ENCODE peak calls at places on chromosomes 7 and 10, in nine cellular contexts. L, H, X, Q, R, J, V, U and S are unnamed samples.

GRCh38 chr7:151520419-151521229 is 929 bp upstream of the RHEB start:
- DNase-seq in L (peak; percentile 41), Q (peak; percentile 61), U (no peak), R (no peak), J (no peak), V (peak; percentile 34), X (peak; percentile 63), H (no peak), S (peak; percentile 34)

GRCh38 chr10:99984201-99984600 is 25.5 kb downstream of the DNMBP start:
- DNase-seq in J (no peak), R (peak; percentile 47), L (no peak), X (no peak), Q (peak; percentile 55), H (peak; percentile 10), V (no peak), U (no peak), S (no peak)

GRCh38 chr7:155164316-155164715 is 94.2 kb downstream of the HTR5A start:
- DNase-seq in V (no peak), R (no peak), Q (no peak), J (no peak), H (peak; percentile 19), X (no peak), U (no peak), L (no peak), S (no peak)

GRCh38 chr10:77925410-77925794 is 1.2 kb downstream of the DLG5 start:
- DNase-seq in H (peak; percentile 14), R (peak; percentile 53), Q (no peak), L (no peak), U (no peak), J (no peak), X (no peak), V (peak; percentile 35), S (no peak)

GRCh38 chr7:55441668-55442305 is 76.7 kb downstream of the LANCL2 start:
- DNase-seq in Q (no peak), J (no peak), U (peak; percentile 60), X (no peak), H (peak; percentile 9), V (no peak), R (peak; percentile 79), L (no peak), S (peak; percentile 58)

GRCh38 chr7:39825391-39825790 is 124.7 kb upstream of the CDK13 start:
- DNase-seq in X (no peak), R (no peak), V (no peak), Q (no peak), L (no peak), H (no peak), U (no peak), J (no peak), S (no peak)

GRCh38 chr7:54967384-54967783 is 51.4 kb upstream of the EGFR start:
- DNase-seq in X (no peak), L (no peak), V (peak; percentile 41), R (no peak), H (no peak), Q (no peak), U (no peak), J (no peak), S (no peak)

GRCh38 chr7:93228302-93228701 is 2.0 kb upstream of the HEPACAM2 start:
- DNase-seq in H (peak; percentile 86), V (peak; percentile 46), L (peak; percentile 82), U (peak; percentile 39), X (no peak), J (peak; percentile 14), Q (peak; percentile 73), R (peak; percentile 59), S (no peak)

GRCh38 chr7:47580175-47580701 is 1.7 kb downstream of the TNS3 start:
- DNase-seq in L (no peak), H (peak; percentile 88), J (no peak), X (no peak), R (no peak), Q (no peak), V (no peak), U (no peak), S (no peak)

GRCh38 chr7:118080947-118081346 is 103.0 kb upstream of the LSM8 start:
- DNase-seq in H (peak; percentile 22), J (no peak), U (no peak), X (peak; percentile 20), L (no peak), V (peak; percentile 50), R (no peak), Q (peak; percentile 54), S (no peak)

GRCh38 chr10:67173787-67174186 is 248.0 kb downstream of the LRRTM3 start:
- DNase-seq in R (no peak), V (no peak), J (no peak), Q (no peak), L (no peak), U (no peak), H (no peak), X (no peak), S (no peak)

GRCh38 chr7:133815677-133816210 is 311.4 kb upstream of the LRGUK start:
- DNase-seq in J (no peak), Q (no peak), X (no peak), U (no peak), V (no peak), L (no peak), R (peak; percentile 26), H (no peak), S (no peak)